ENCODE peak calls at places on chromosomes 1 and 21, in six cellular contexts. I is CD8-positive, alpha-beta T cell; M is sigmoid colon; X is AG04450; C is cardiac muscle cell; A is left ventricle myocardium inferior. U is an unnamed sample.

GRCh38 chr21:34336756-34337391 is 26.9 kb upstream of the KCNE2 start:
- DNase-seq in I (no peak), M (no peak), X (peak), C (no peak), A (no peak), U (no peak)

GRCh38 chr1:102529446-102529845 is 532.7 kb upstream of the OLFM3 start:
- DNase-seq in I (no peak), M (no peak), X (no peak), C (no peak), A (no peak), U (no peak)

GRCh38 chr1:230095938-230096337 is 28.9 kb downstream of the GALNT2 start:
- DNase-seq in I (no peak), M (no peak), X (no peak), C (no peak), A (no peak), U (no peak)

GRCh38 chr1:162921311-162921710 is 60.3 kb upstream of the CCDC190 start:
- DNase-seq in I (no peak), M (no peak), X (no peak), C (no peak), A (no peak), U (no peak)

GRCh38 chr1:119822406-119822805 is 11.1 kb upstream of the REG4 start:
- DNase-seq in I (no peak), M (no peak), X (no peak), C (no peak), A (no peak), U (no peak)

GRCh38 chr1:173628888-173629287 is 6.2 kb upstream of the TEX50 start:
- DNase-seq in I (no peak), M (no peak), X (no peak), C (no peak), A (no peak), U (no peak)

GRCh38 chr1:215111916-215112315 is 29.4 kb downstream of the KCNK2 start:
- DNase-seq in I (no peak), M (no peak), X (no peak), C (no peak), A (no peak), U (peak)

GRCh38 chr1:108881369-108881768 is 4.6 kb downstream of the GPSM2 start:
- DNase-seq in I (no peak), M (no peak), X (no peak), C (no peak), A (no peak), U (no peak)

GRCh38 chr1:207941664-207942063 is 30.7 kb upstream of the CD34 start:
- DNase-seq in I (no peak), M (peak), X (no peak), C (no peak), A (peak), U (no peak)

GRCh38 chr1:153122831-153123421 is 9.6 kb upstream of the SPRR2F start:
- DNase-seq in I (no peak), M (no peak), X (no peak), C (peak), A (no peak), U (no peak)

GRCh38 chr1:162590101-162590500 is 28.6 kb downstream of the UAP1 start:
- DNase-seq in I (no peak), M (no peak), X (no peak), C (no peak), A (no peak), U (no peak)

GRCh38 chr21:33847586-33848251 is 67.9 kb downstream of the ATP5PO start:
- DNase-seq in I (no peak), M (no peak), X (no peak), C (no peak), A (no peak), U (no peak)